ENCODE peak calls at places on chromosomes 7 and 10, in ten cellular contexts. One of them, this sample, is unnamed.

GRCh38 chr7:91187061-91187460 is 77.2 kb upstream of the FZD1 start:
- DNase-seq in cardiac fibroblast: no peak
- DNase-seq in astrocyte of the spinal cord: no peak
- DNase-seq in pancreas: no peak
- DNase-seq in AML-193: no peak
- DNase-seq in head of caudate nucleus: no peak
- DNase-seq in EH: no peak
- DNase-seq in NCI-H1092 treated with DMSO at 0.1 percent for 48 hours: no peak
- DNase-seq in stimulated activated naive B cell treated with anti-CD40 and anti-IgM and Interleukin-4, amounts not matched to agents 10 μg/mL and 1 μg/mL and 100 μg/mL, for 72 hours: no peak
- DNase-seq in neural crest cell: no peak
- DNase-seq in this sample: no peak

GRCh38 chr7:152459724-152460251 is 24.0 kb upstream of the KMT2C start:
- DNase-seq in cardiac fibroblast: no peak
- DNase-seq in NCI-H1092 treated with DMSO at 0.1 percent for 48 hours: peak
- DNase-seq in head of caudate nucleus: no peak
- DNase-seq in stimulated activated naive B cell treated with anti-CD40 and anti-IgM and Interleukin-4, amounts not matched to agents 10 μg/mL and 1 μg/mL and 100 μg/mL, for 72 hours: peak
- DNase-seq in pancreas: peak
- DNase-seq in AML-193: peak
- DNase-seq in EH: peak
- DNase-seq in neural crest cell: no peak
- DNase-seq in astrocyte of the spinal cord: no peak
- DNase-seq in this sample: no peak

GRCh38 chr7:151150388-151150787 is 17.1 kb downstream of the GBX1 start:
- DNase-seq in neural crest cell: no peak
- DNase-seq in stimulated activated naive B cell treated with anti-CD40 and anti-IgM and Interleukin-4, amounts not matched to agents 10 μg/mL and 1 μg/mL and 100 μg/mL, for 72 hours: no peak
- DNase-seq in pancreas: no peak
- DNase-seq in astrocyte of the spinal cord: no peak
- DNase-seq in NCI-H1092 treated with DMSO at 0.1 percent for 48 hours: no peak
- DNase-seq in AML-193: no peak
- DNase-seq in EH: no peak
- DNase-seq in head of caudate nucleus: no peak
- DNase-seq in cardiac fibroblast: no peak
- DNase-seq in this sample: no peak

GRCh38 chr10:86205761-86206145 is 160.8 kb downstream of the GRID1 start:
- DNase-seq in neural crest cell: no peak
- DNase-seq in head of caudate nucleus: no peak
- DNase-seq in cardiac fibroblast: no peak
- DNase-seq in NCI-H1092 treated with DMSO at 0.1 percent for 48 hours: no peak
- DNase-seq in EH: no peak
- DNase-seq in pancreas: no peak
- DNase-seq in stimulated activated naive B cell treated with anti-CD40 and anti-IgM and Interleukin-4, amounts not matched to agents 10 μg/mL and 1 μg/mL and 100 μg/mL, for 72 hours: no peak
- DNase-seq in AML-193: no peak
- DNase-seq in astrocyte of the spinal cord: no peak
- DNase-seq in this sample: no peak

GRCh38 chr10:63267414-63268138 is 134.4 kb downstream of the NRBF2 start:
- DNase-seq in head of caudate nucleus: no peak
- DNase-seq in neural crest cell: no peak
- DNase-seq in NCI-H1092 treated with DMSO at 0.1 percent for 48 hours: peak
- DNase-seq in stimulated activated naive B cell treated with anti-CD40 and anti-IgM and Interleukin-4, amounts not matched to agents 10 μg/mL and 1 μg/mL and 100 μg/mL, for 72 hours: no peak
- DNase-seq in EH: peak
- DNase-seq in cardiac fibroblast: peak
- DNase-seq in AML-193: peak
- DNase-seq in pancreas: peak
- DNase-seq in astrocyte of the spinal cord: peak
- DNase-seq in this sample: peak

GRCh38 chr7:77536413-77537135 is 521 bp upstream of the PTPN12 start:
- DNase-seq in cardiac fibroblast: peak
- DNase-seq in pancreas: peak
- DNase-seq in stimulated activated naive B cell treated with anti-CD40 and anti-IgM and Interleukin-4, amounts not matched to agents 10 μg/mL and 1 μg/mL and 100 μg/mL, for 72 hours: peak
- DNase-seq in NCI-H1092 treated with DMSO at 0.1 percent for 48 hours: peak
- DNase-seq in head of caudate nucleus: peak
- DNase-seq in astrocyte of the spinal cord: peak
- DNase-seq in AML-193: peak
- DNase-seq in neural crest cell: peak
- DNase-seq in EH: peak
- DNase-seq in this sample: peak

GRCh38 chr7:150992833-150993302 is 2.1 kb downstream of the NOS3 start:
- DNase-seq in pancreas: no peak
- DNase-seq in head of caudate nucleus: no peak
- DNase-seq in EH: peak
- DNase-seq in AML-193: no peak
- DNase-seq in cardiac fibroblast: peak
- DNase-seq in stimulated activated naive B cell treated with anti-CD40 and anti-IgM and Interleukin-4, amounts not matched to agents 10 μg/mL and 1 μg/mL and 100 μg/mL, for 72 hours: no peak
- DNase-seq in astrocyte of the spinal cord: no peak
- DNase-seq in neural crest cell: peak
- DNase-seq in NCI-H1092 treated with DMSO at 0.1 percent for 48 hours: no peak
- DNase-seq in this sample: no peak

GRCh38 chr7:107014381-107015023 is 30.0 kb upstream of the PRKAR2B start:
- DNase-seq in NCI-H1092 treated with DMSO at 0.1 percent for 48 hours: peak
- DNase-seq in pancreas: no peak
- DNase-seq in astrocyte of the spinal cord: peak
- DNase-seq in AML-193: no peak
- DNase-seq in stimulated activated naive B cell treated with anti-CD40 and anti-IgM and Interleukin-4, amounts not matched to agents 10 μg/mL and 1 μg/mL and 100 μg/mL, for 72 hours: no peak
- DNase-seq in cardiac fibroblast: peak
- DNase-seq in EH: no peak
- DNase-seq in neural crest cell: no peak
- DNase-seq in head of caudate nucleus: no peak
- DNase-seq in this sample: peak

GRCh38 chr10:78292987-78293865 is 259.6 kb downstream of the RPS24 start:
- DNase-seq in stimulated activated naive B cell treated with anti-CD40 and anti-IgM and Interleukin-4, amounts not matched to agents 10 μg/mL and 1 μg/mL and 100 μg/mL, for 72 hours: no peak
- DNase-seq in NCI-H1092 treated with DMSO at 0.1 percent for 48 hours: peak
- DNase-seq in neural crest cell: peak
- DNase-seq in head of caudate nucleus: no peak
- DNase-seq in pancreas: no peak
- DNase-seq in astrocyte of the spinal cord: peak
- DNase-seq in cardiac fibroblast: no peak
- DNase-seq in AML-193: no peak
- DNase-seq in EH: peak
- DNase-seq in this sample: no peak

GRCh38 chr7:151485006-151485732 is 34.5 kb downstream of the RHEB start:
- DNase-seq in AML-193: no peak
- DNase-seq in cardiac fibroblast: peak
- DNase-seq in stimulated activated naive B cell treated with anti-CD40 and anti-IgM and Interleukin-4, amounts not matched to agents 10 μg/mL and 1 μg/mL and 100 μg/mL, for 72 hours: no peak
- DNase-seq in head of caudate nucleus: no peak
- DNase-seq in pancreas: no peak
- DNase-seq in astrocyte of the spinal cord: peak
- DNase-seq in neural crest cell: no peak
- DNase-seq in EH: peak
- DNase-seq in NCI-H1092 treated with DMSO at 0.1 percent for 48 hours: no peak
- DNase-seq in this sample: peak

GRCh38 chr10:133125901-133126300 is 34.1 kb upstream of the KNDC1 start:
- DNase-seq in AML-193: no peak
- DNase-seq in EH: no peak
- DNase-seq in cardiac fibroblast: no peak
- DNase-seq in head of caudate nucleus: peak
- DNase-seq in stimulated activated naive B cell treated with anti-CD40 and anti-IgM and Interleukin-4, amounts not matched to agents 10 μg/mL and 1 μg/mL and 100 μg/mL, for 72 hours: no peak
- DNase-seq in neural crest cell: no peak
- DNase-seq in pancreas: no peak
- DNase-seq in NCI-H1092 treated with DMSO at 0.1 percent for 48 hours: no peak
- DNase-seq in astrocyte of the spinal cord: no peak
- DNase-seq in this sample: no peak

GRCh38 chr7:9488555-9488954 is 1055.1 kb downstream of the NXPH1 start:
- DNase-seq in EH: peak
- DNase-seq in head of caudate nucleus: no peak
- DNase-seq in astrocyte of the spinal cord: peak
- DNase-seq in pancreas: no peak
- DNase-seq in cardiac fibroblast: peak
- DNase-seq in AML-193: no peak
- DNase-seq in NCI-H1092 treated with DMSO at 0.1 percent for 48 hours: no peak
- DNase-seq in neural crest cell: no peak
- DNase-seq in stimulated activated naive B cell treated with anti-CD40 and anti-IgM and Interleukin-4, amounts not matched to agents 10 μg/mL and 1 μg/mL and 100 μg/mL, for 72 hours: no peak
- DNase-seq in this sample: peak

GRCh38 chr10:101838416-101838970 is 5.1 kb downstream of the KCNIP2 start:
- DNase-seq in neural crest cell: no peak
- DNase-seq in NCI-H1092 treated with DMSO at 0.1 percent for 48 hours: no peak
- DNase-seq in astrocyte of the spinal cord: no peak
- DNase-seq in AML-193: no peak
- DNase-seq in pancreas: no peak
- DNase-seq in cardiac fibroblast: no peak
- DNase-seq in head of caudate nucleus: no peak
- DNase-seq in EH: no peak
- DNase-seq in stimulated activated naive B cell treated with anti-CD40 and anti-IgM and Interleukin-4, amounts not matched to agents 10 μg/mL and 1 μg/mL and 100 μg/mL, for 72 hours: no peak
- DNase-seq in this sample: no peak

GRCh38 chr10:49567810-49568209 is 28.9 kb upstream of the ERCC6 start:
- DNase-seq in pancreas: no peak
- DNase-seq in astrocyte of the spinal cord: no peak
- DNase-seq in neural crest cell: no peak
- DNase-seq in cardiac fibroblast: no peak
- DNase-seq in NCI-H1092 treated with DMSO at 0.1 percent for 48 hours: no peak
- DNase-seq in head of caudate nucleus: no peak
- DNase-seq in stimulated activated naive B cell treated with anti-CD40 and anti-IgM and Interleukin-4, amounts not matched to agents 10 μg/mL and 1 μg/mL and 100 μg/mL, for 72 hours: peak
- DNase-seq in EH: no peak
- DNase-seq in AML-193: no peak
- DNase-seq in this sample: no peak

GRCh38 chr7:48755061-48755555 is 169.2 kb upstream of the CDC14C start:
- DNase-seq in EH: no peak
- DNase-seq in cardiac fibroblast: no peak
- DNase-seq in pancreas: no peak
- DNase-seq in head of caudate nucleus: no peak
- DNase-seq in astrocyte of the spinal cord: no peak
- DNase-seq in NCI-H1092 treated with DMSO at 0.1 percent for 48 hours: no peak
- DNase-seq in stimulated activated naive B cell treated with anti-CD40 and anti-IgM and Interleukin-4, amounts not matched to agents 10 μg/mL and 1 μg/mL and 100 μg/mL, for 72 hours: no peak
- DNase-seq in neural crest cell: no peak
- DNase-seq in AML-193: no peak
- DNase-seq in this sample: no peak

GRCh38 chr10:57314046-57314445 is 953.0 kb upstream of the ZWINT start:
- DNase-seq in EH: no peak
- DNase-seq in cardiac fibroblast: no peak
- DNase-seq in stimulated activated naive B cell treated with anti-CD40 and anti-IgM and Interleukin-4, amounts not matched to agents 10 μg/mL and 1 μg/mL and 100 μg/mL, for 72 hours: no peak
- DNase-seq in NCI-H1092 treated with DMSO at 0.1 percent for 48 hours: no peak
- DNase-seq in head of caudate nucleus: no peak
- DNase-seq in astrocyte of the spinal cord: no peak
- DNase-seq in AML-193: no peak
- DNase-seq in neural crest cell: no peak
- DNase-seq in pancreas: no peak
- DNase-seq in this sample: no peak

GRCh38 chr7:376306-376969 is 86.5 kb downstream of the FOXL3 start:
- DNase-seq in cardiac fibroblast: no peak
- DNase-seq in head of caudate nucleus: peak
- DNase-seq in stimulated activated naive B cell treated with anti-CD40 and anti-IgM and Interleukin-4, amounts not matched to agents 10 μg/mL and 1 μg/mL and 100 μg/mL, for 72 hours: no peak
- DNase-seq in AML-193: no peak
- DNase-seq in pancreas: no peak
- DNase-seq in neural crest cell: no peak
- DNase-seq in EH: no peak
- DNase-seq in astrocyte of the spinal cord: no peak
- DNase-seq in NCI-H1092 treated with DMSO at 0.1 percent for 48 hours: no peak
- DNase-seq in this sample: no peak

GRCh38 chr7:116293139-116293538 is 82.8 kb downstream of the TES start:
- DNase-seq in neural crest cell: no peak
- DNase-seq in AML-193: no peak
- DNase-seq in stimulated activated naive B cell treated with anti-CD40 and anti-IgM and Interleukin-4, amounts not matched to agents 10 μg/mL and 1 μg/mL and 100 μg/mL, for 72 hours: no peak
- DNase-seq in EH: no peak
- DNase-seq in cardiac fibroblast: no peak
- DNase-seq in astrocyte of the spinal cord: no peak
- DNase-seq in head of caudate nucleus: no peak
- DNase-seq in pancreas: no peak
- DNase-seq in NCI-H1092 treated with DMSO at 0.1 percent for 48 hours: no peak
- DNase-seq in this sample: no peak

GRCh38 chr10:117885206-117885605 is 161.5 kb downstream of the RAB11FIP2 start:
- DNase-seq in stimulated activated naive B cell treated with anti-CD40 and anti-IgM and Interleukin-4, amounts not matched to agents 10 μg/mL and 1 μg/mL and 100 μg/mL, for 72 hours: no peak
- DNase-seq in AML-193: no peak
- DNase-seq in head of caudate nucleus: no peak
- DNase-seq in neural crest cell: no peak
- DNase-seq in EH: no peak
- DNase-seq in NCI-H1092 treated with DMSO at 0.1 percent for 48 hours: no peak
- DNase-seq in astrocyte of the spinal cord: no peak
- DNase-seq in pancreas: no peak
- DNase-seq in cardiac fibroblast: no peak
- DNase-seq in this sample: no peak

GRCh38 chr7:101171442-101171837 is 6.1 kb upstream of the VGF start:
- DNase-seq in pancreas: no peak
- DNase-seq in AML-193: no peak
- DNase-seq in NCI-H1092 treated with DMSO at 0.1 percent for 48 hours: no peak
- DNase-seq in cardiac fibroblast: no peak
- DNase-seq in neural crest cell: no peak
- DNase-seq in astrocyte of the spinal cord: no peak
- DNase-seq in stimulated activated naive B cell treated with anti-CD40 and anti-IgM and Interleukin-4, amounts not matched to agents 10 μg/mL and 1 μg/mL and 100 μg/mL, for 72 hours: no peak
- DNase-seq in head of caudate nucleus: no peak
- DNase-seq in EH: peak
- DNase-seq in this sample: no peak

GRCh38 chr7:149150981-149151380 is 3.7 kb downstream of the ZNF398 start:
- DNase-seq in NCI-H1092 treated with DMSO at 0.1 percent for 48 hours: no peak
- DNase-seq in pancreas: no peak
- DNase-seq in neural crest cell: no peak
- DNase-seq in cardiac fibroblast: no peak
- DNase-seq in stimulated activated naive B cell treated with anti-CD40 and anti-IgM and Interleukin-4, amounts not matched to agents 10 μg/mL and 1 μg/mL and 100 μg/mL, for 72 hours: no peak
- DNase-seq in astrocyte of the spinal cord: no peak
- DNase-seq in head of caudate nucleus: no peak
- DNase-seq in EH: no peak
- DNase-seq in AML-193: no peak
- DNase-seq in this sample: no peak

GRCh38 chr7:137485818-137486217 is 142.3 kb upstream of the PTN start:
- DNase-seq in pancreas: no peak
- DNase-seq in neural crest cell: no peak
- DNase-seq in EH: no peak
- DNase-seq in stimulated activated naive B cell treated with anti-CD40 and anti-IgM and Interleukin-4, amounts not matched to agents 10 μg/mL and 1 μg/mL and 100 μg/mL, for 72 hours: no peak
- DNase-seq in NCI-H1092 treated with DMSO at 0.1 percent for 48 hours: no peak
- DNase-seq in AML-193: no peak
- DNase-seq in head of caudate nucleus: no peak
- DNase-seq in astrocyte of the spinal cord: no peak
- DNase-seq in cardiac fibroblast: no peak
- DNase-seq in this sample: no peak

GRCh38 chr7:4775281-4776159 is at the start of gene AP5Z1:
- DNase-seq in AML-193: peak
- DNase-seq in cardiac fibroblast: peak
- DNase-seq in stimulated activated naive B cell treated with anti-CD40 and anti-IgM and Interleukin-4, amounts not matched to agents 10 μg/mL and 1 μg/mL and 100 μg/mL, for 72 hours: peak
- DNase-seq in neural crest cell: peak
- DNase-seq in head of caudate nucleus: peak
- DNase-seq in EH: peak
- DNase-seq in NCI-H1092 treated with DMSO at 0.1 percent for 48 hours: peak
- DNase-seq in pancreas: peak
- DNase-seq in astrocyte of the spinal cord: peak
- DNase-seq in this sample: peak

GRCh38 chr10:88271736-88272135 is 311.4 kb downstream of the RNLS start:
- DNase-seq in head of caudate nucleus: no peak
- DNase-seq in AML-193: peak
- DNase-seq in cardiac fibroblast: peak
- DNase-seq in astrocyte of the spinal cord: no peak
- DNase-seq in EH: peak
- DNase-seq in neural crest cell: no peak
- DNase-seq in NCI-H1092 treated with DMSO at 0.1 percent for 48 hours: no peak
- DNase-seq in pancreas: no peak
- DNase-seq in stimulated activated naive B cell treated with anti-CD40 and anti-IgM and Interleukin-4, amounts not matched to agents 10 μg/mL and 1 μg/mL and 100 μg/mL, for 72 hours: peak
- DNase-seq in this sample: peak

This sample was measured in fibroblast of mammary gland.